ENCODE peak calls at places on chromosomes 12 and 14, in six cellular contexts. One of them, this sample, is unnamed.

GRCh38 chr12:32505067-32505466 is 105.7 kb downstream of the FGD4 start:
- DNase-seq in psoas muscle: no peak
- DNase-seq in AG09309: no peak
- DNase-seq in DND-41: no peak
- DNase-seq in dorsolateral prefrontal cortex: no peak
- DNase-seq in foreskin fibroblast: no peak
- DNase-seq in this sample: no peak

GRCh38 chr12:54230555-54230954 is 41.8 kb upstream of the SMUG1 start:
- DNase-seq in psoas muscle: no peak
- DNase-seq in AG09309: no peak
- DNase-seq in DND-41: no peak
- DNase-seq in dorsolateral prefrontal cortex: no peak
- DNase-seq in foreskin fibroblast: peak
- DNase-seq in this sample: no peak

GRCh38 chr12:27967551-27968054 is 4.9 kb downstream of the PTHLH start:
- DNase-seq in psoas muscle: no peak
- DNase-seq in AG09309: no peak
- DNase-seq in DND-41: no peak
- DNase-seq in dorsolateral prefrontal cortex: no peak
- DNase-seq in foreskin fibroblast: peak
- DNase-seq in this sample: no peak

GRCh38 chr12:116547955-116548471 is 11.2 kb upstream of the MAP1LC3B2 start:
- DNase-seq in psoas muscle: no peak
- DNase-seq in AG09309: no peak
- DNase-seq in DND-41: no peak
- DNase-seq in dorsolateral prefrontal cortex: no peak
- DNase-seq in foreskin fibroblast: peak
- DNase-seq in this sample: peak

GRCh38 chr12:102406033-102406584 is 74.3 kb downstream of the IGF1 start:
- DNase-seq in psoas muscle: no peak
- DNase-seq in AG09309: no peak
- DNase-seq in DND-41: no peak
- DNase-seq in dorsolateral prefrontal cortex: peak
- DNase-seq in foreskin fibroblast: peak
- DNase-seq in this sample: no peak

GRCh38 chr12:124109760-124110159 is 136.7 kb downstream of the ZNF664 start:
- DNase-seq in psoas muscle: no peak
- DNase-seq in AG09309: no peak
- DNase-seq in DND-41: peak
- DNase-seq in dorsolateral prefrontal cortex: no peak
- DNase-seq in foreskin fibroblast: peak
- DNase-seq in this sample: peak

GRCh38 chr12:120639771-120640721 is at the start of gene CABP1:
- DNase-seq in psoas muscle: no peak
- DNase-seq in AG09309: no peak
- DNase-seq in DND-41: peak
- DNase-seq in dorsolateral prefrontal cortex: no peak
- DNase-seq in foreskin fibroblast: no peak
- DNase-seq in this sample: no peak

GRCh38 chr12:76348079-76348901 is at the start of gene BBS10:
- DNase-seq in psoas muscle: peak
- DNase-seq in AG09309: peak
- DNase-seq in DND-41: peak
- DNase-seq in dorsolateral prefrontal cortex: peak
- DNase-seq in foreskin fibroblast: peak
- DNase-seq in this sample: peak

GRCh38 chr12:93091851-93092558 is 162.9 kb upstream of the EEA1 start:
- DNase-seq in psoas muscle: no peak
- DNase-seq in AG09309: no peak
- DNase-seq in DND-41: no peak
- DNase-seq in dorsolateral prefrontal cortex: no peak
- DNase-seq in foreskin fibroblast: peak
- DNase-seq in this sample: no peak

GRCh38 chr14:61502459-61503093 is 181.2 kb downstream of the PRKCH start:
- DNase-seq in psoas muscle: no peak
- DNase-seq in AG09309: no peak
- DNase-seq in DND-41: no peak
- DNase-seq in dorsolateral prefrontal cortex: no peak
- DNase-seq in foreskin fibroblast: no peak
- DNase-seq in this sample: no peak

GRCh38 chr14:103656031-103656757 is 27.2 kb downstream of the KLC1 start:
- DNase-seq in psoas muscle: no peak
- DNase-seq in AG09309: no peak
- DNase-seq in DND-41: no peak
- DNase-seq in dorsolateral prefrontal cortex: no peak
- DNase-seq in foreskin fibroblast: peak
- DNase-seq in this sample: no peak

GRCh38 chr12:123614531-123614930 is 12.6 kb downstream of the DDX55 start:
- DNase-seq in psoas muscle: no peak
- DNase-seq in AG09309: peak
- DNase-seq in DND-41: no peak
- DNase-seq in dorsolateral prefrontal cortex: no peak
- DNase-seq in foreskin fibroblast: peak
- DNase-seq in this sample: no peak

GRCh38 chr12:105226219-105226618 is 9.8 kb downstream of the APPL2 start:
- DNase-seq in psoas muscle: peak
- DNase-seq in AG09309: peak
- DNase-seq in DND-41: peak
- DNase-seq in dorsolateral prefrontal cortex: peak
- DNase-seq in foreskin fibroblast: peak
- DNase-seq in this sample: peak

GRCh38 chr12:95605875-95606274 is 54.6 kb upstream of the USP44 start:
- DNase-seq in psoas muscle: no peak
- DNase-seq in AG09309: no peak
- DNase-seq in DND-41: no peak
- DNase-seq in dorsolateral prefrontal cortex: no peak
- DNase-seq in foreskin fibroblast: peak
- DNase-seq in this sample: no peak

DNA sequence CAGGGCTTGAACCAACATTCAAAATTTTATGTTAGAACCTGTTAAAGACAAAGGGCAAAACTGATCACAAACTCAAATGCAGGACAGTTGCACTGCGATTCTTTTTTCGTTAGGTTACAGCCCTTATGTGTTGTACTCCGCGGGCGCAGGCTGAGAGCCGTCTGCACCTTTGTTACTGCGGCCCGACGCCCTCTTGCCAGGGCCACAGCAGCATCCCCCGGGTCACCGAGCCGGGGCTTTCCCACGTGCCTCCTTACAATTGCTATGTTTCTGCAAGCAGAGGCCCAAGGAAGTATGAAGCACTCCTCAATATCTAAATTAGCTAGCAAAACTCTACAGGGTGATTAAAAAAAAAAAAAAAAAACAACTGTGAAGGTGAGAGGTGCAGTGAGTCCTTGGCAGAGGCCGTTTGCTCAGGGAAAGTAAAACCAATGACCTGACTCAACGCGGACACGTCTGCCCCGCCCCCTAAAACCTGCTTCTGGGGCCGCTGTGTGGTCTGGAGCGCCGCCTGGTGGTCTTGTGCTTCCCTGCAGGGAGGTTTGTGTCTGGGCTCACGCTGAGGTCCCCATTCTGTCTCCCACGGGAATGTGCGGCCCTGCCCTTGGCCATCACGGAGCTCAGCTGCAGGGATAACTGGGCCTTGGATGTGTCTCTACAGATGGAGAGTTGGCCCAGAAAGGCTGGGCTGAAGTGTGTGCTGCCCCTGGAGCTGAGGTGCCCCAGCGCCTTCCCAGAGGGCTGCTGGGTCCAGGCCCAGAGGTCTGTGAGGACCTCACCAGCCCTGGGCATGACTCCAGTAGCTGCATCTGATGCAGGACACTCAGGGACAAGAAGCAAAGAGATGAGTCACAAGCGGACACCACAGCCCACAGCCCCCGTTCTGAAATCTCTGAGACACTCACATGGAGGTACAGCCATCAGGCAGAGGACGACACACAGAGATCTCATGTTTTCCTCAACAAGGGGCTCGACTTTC is 418.5 kb downstream of the TMEM121 start:
- DNase-seq in psoas muscle: peak
- DNase-seq in AG09309: no peak
- DNase-seq in DND-41: peak
- DNase-seq in dorsolateral prefrontal cortex: no peak
- DNase-seq in foreskin fibroblast: no peak
- DNase-seq in this sample: peak
- TF ChIP-seq CTCF in psoas muscle: peak
- TF ChIP-seq CTCF in AG09309: peak
- TF ChIP-seq CTCF in DND-41: peak
- TF ChIP-seq CTCF in dorsolateral prefrontal cortex: peak
- TF ChIP-seq CTCF in foreskin fibroblast: no peak
- TF ChIP-seq CTCF in this sample: peak

DNA sequence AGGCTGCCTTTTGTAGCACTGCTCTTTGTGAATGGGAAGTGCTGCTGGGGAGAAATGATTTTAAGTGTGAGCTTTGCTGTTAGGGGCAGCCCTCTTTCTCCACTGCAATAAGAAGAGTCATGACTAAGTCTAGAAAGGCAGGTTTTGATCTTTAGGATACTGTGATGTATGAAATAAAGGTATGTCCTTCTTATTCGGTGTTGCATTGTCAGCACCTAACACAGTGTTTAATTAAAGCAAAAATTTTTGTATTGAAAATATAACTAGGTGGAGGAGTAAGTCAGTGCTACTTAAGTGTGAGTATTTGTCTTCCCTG is 81.5 kb downstream of the ETV6 start:
- DNase-seq in psoas muscle: no peak
- DNase-seq in AG09309: no peak
- DNase-seq in DND-41: no peak
- DNase-seq in dorsolateral prefrontal cortex: no peak
- DNase-seq in foreskin fibroblast: no peak
- DNase-seq in this sample: no peak
- H3K4me3 ChIP-seq in psoas muscle: no peak
- H3K4me3 ChIP-seq in AG09309: no peak
- H3K4me3 ChIP-seq in DND-41: no peak
- H3K4me3 ChIP-seq in dorsolateral prefrontal cortex: no peak
- H3K4me3 ChIP-seq in foreskin fibroblast: no peak
- H3K4me3 ChIP-seq in this sample: no peak

GRCh38 chr12:113649256-113649830 is 177.7 kb upstream of the LHX5 start:
- DNase-seq in psoas muscle: no peak
- DNase-seq in AG09309: no peak
- DNase-seq in DND-41: no peak
- DNase-seq in dorsolateral prefrontal cortex: no peak
- DNase-seq in foreskin fibroblast: no peak
- DNase-seq in this sample: no peak

GRCh38 chr12:113650476-113650875 is 178.8 kb upstream of the LHX5 start:
- DNase-seq in psoas muscle: no peak
- DNase-seq in AG09309: no peak
- DNase-seq in DND-41: no peak
- DNase-seq in dorsolateral prefrontal cortex: no peak
- DNase-seq in foreskin fibroblast: no peak
- DNase-seq in this sample: no peak

GRCh38 chr12:113643575-113643974 is 171.9 kb upstream of the LHX5 start:
- DNase-seq in psoas muscle: no peak
- DNase-seq in AG09309: no peak
- DNase-seq in DND-41: no peak
- DNase-seq in dorsolateral prefrontal cortex: no peak
- DNase-seq in foreskin fibroblast: no peak
- DNase-seq in this sample: no peak

GRCh38 chr12:113645183-113645582 is 173.5 kb upstream of the LHX5 start:
- DNase-seq in psoas muscle: no peak
- DNase-seq in AG09309: no peak
- DNase-seq in DND-41: no peak
- DNase-seq in dorsolateral prefrontal cortex: no peak
- DNase-seq in foreskin fibroblast: no peak
- DNase-seq in this sample: no peak

DNA sequence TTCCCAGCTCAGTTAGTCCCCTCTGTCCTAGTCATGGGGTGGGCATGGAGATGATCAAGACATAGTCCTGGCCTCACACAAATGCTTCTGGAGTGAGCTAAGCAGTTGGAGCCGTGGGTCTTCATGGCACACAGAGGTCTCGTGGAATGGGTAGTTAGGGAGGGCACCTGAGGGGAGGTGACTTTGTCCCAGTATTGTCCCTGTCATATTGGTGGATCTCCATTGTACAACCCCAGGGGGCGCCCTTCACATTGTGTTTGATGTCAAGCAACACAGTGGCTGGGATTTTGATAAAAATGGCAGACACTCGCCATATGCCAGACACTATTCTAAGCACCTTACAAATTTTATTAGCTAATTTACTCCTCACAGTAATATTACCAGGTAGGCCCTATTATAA is 175.4 kb upstream of the LHX5 start:
- DNase-seq in psoas muscle: no peak
- DNase-seq in AG09309: no peak
- DNase-seq in DND-41: peak
- DNase-seq in dorsolateral prefrontal cortex: no peak
- DNase-seq in foreskin fibroblast: no peak
- DNase-seq in this sample: peak
- TF ChIP-seq CTCF in psoas muscle: no peak
- TF ChIP-seq CTCF in AG09309: peak
- TF ChIP-seq CTCF in DND-41: peak
- TF ChIP-seq CTCF in dorsolateral prefrontal cortex: peak
- TF ChIP-seq CTCF in foreskin fibroblast: no peak
- TF ChIP-seq CTCF in this sample: no peak

GRCh38 chr14:37171678-37172023 is 755 bp downstream of the SLC25A21 start:
- DNase-seq in psoas muscle: no peak
- DNase-seq in AG09309: no peak
- DNase-seq in DND-41: no peak
- DNase-seq in dorsolateral prefrontal cortex: no peak
- DNase-seq in foreskin fibroblast: no peak
- DNase-seq in this sample: no peak
- H3K4me3 ChIP-seq in psoas muscle: peak
- H3K4me3 ChIP-seq in AG09309: peak
- H3K4me3 ChIP-seq in DND-41: no peak
- H3K4me3 ChIP-seq in dorsolateral prefrontal cortex: peak
- H3K4me3 ChIP-seq in foreskin fibroblast: peak
- H3K4me3 ChIP-seq in this sample: no peak

DNA sequence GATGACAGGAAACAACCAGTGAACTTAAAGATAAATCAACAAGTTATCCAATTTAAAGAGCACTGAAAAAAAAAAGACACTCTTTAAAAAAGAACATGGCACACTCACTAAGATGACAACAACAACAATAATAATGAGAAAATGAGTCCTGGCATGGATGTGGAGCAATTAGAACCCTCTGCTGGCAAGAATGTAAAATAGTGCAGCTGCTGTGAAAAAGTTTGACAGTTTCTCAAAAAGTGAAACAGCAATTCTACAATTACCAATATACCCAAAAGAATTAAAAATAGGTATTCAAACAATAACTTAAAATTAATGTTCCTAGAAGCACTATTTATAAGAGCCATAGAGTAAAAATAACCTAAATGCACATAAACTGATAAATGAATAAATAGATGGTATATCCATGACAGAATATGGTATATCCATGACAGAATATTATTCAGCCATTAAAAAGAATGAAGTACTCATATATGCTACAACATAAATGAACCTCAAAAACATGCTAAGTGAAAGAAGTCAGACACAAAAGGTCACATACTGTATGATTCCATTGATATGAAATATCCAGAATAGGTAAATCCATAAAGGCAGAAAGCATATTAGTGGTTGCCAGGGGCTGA is 49.1 kb upstream of the GPHB5 start:
- DNase-seq in psoas muscle: no peak
- DNase-seq in AG09309: no peak
- DNase-seq in DND-41: no peak
- DNase-seq in dorsolateral prefrontal cortex: no peak
- DNase-seq in foreskin fibroblast: no peak
- DNase-seq in this sample: no peak
- TF ChIP-seq CTCF in psoas muscle: no peak
- TF ChIP-seq CTCF in AG09309: peak
- TF ChIP-seq CTCF in DND-41: no peak
- TF ChIP-seq CTCF in dorsolateral prefrontal cortex: no peak
- TF ChIP-seq CTCF in foreskin fibroblast: peak
- TF ChIP-seq CTCF in this sample: no peak

GRCh38 chr14:65415613-65416012 is 3.1 kb downstream of the FUT8 start:
- DNase-seq in psoas muscle: no peak
- DNase-seq in AG09309: no peak
- DNase-seq in DND-41: no peak
- DNase-seq in dorsolateral prefrontal cortex: no peak
- DNase-seq in foreskin fibroblast: no peak
- DNase-seq in this sample: no peak
- H3K4me3 ChIP-seq in psoas muscle: no peak
- H3K4me3 ChIP-seq in AG09309: no peak
- H3K4me3 ChIP-seq in DND-41: no peak
- H3K4me3 ChIP-seq in dorsolateral prefrontal cortex: peak
- H3K4me3 ChIP-seq in foreskin fibroblast: no peak
- H3K4me3 ChIP-seq in this sample: no peak

GRCh38 chr12:40375076-40375475 is 150.3 kb downstream of the LRRK2 start:
- DNase-seq in psoas muscle: no peak
- DNase-seq in AG09309: no peak
- DNase-seq in DND-41: no peak
- DNase-seq in dorsolateral prefrontal cortex: no peak
- DNase-seq in foreskin fibroblast: peak
- DNase-seq in this sample: no peak
- TF ChIP-seq CTCF in psoas muscle: no peak
- TF ChIP-seq CTCF in AG09309: peak
- TF ChIP-seq CTCF in DND-41: no peak
- TF ChIP-seq CTCF in dorsolateral prefrontal cortex: peak
- TF ChIP-seq CTCF in foreskin fibroblast: peak
- TF ChIP-seq CTCF in this sample: peak

This sample was measured in HL-60.